ENCODE peak calls at places on chromosomes 4 and X, in nine cellular contexts. H is choroid plexus epithelial cell, S is esophagus muscularis mucosa, M is GM12864, A is cardiac muscle cell, P is stomach, Q is fibroblast of the aortic adventitia, O is fibroblast of mammary gland, R is left lung. K is an unnamed sample.

GRCh38 chr4:170022211-170022610 is 4.0 kb downstream of the MFAP3L start:
- DNase-seq in H (no peak), R (no peak), Q (no peak), O (no peak), A (no peak), P (no peak), M (no peak), S (no peak), K (no peak)

GRCh38 chrX:925652-926061 is 286.8 kb downstream of the CRLF2 start:
- DNase-seq in A (no peak), O (no peak), Q (no peak), R (no peak), P (no peak), H (no peak), S (peak), M (no peak), K (no peak)

GRCh38 chrX:22634081-22634480 is 361.4 kb downstream of the CBLL2 start:
- DNase-seq in M (no peak), H (peak), P (no peak), A (peak), Q (peak), O (peak), S (no peak), R (no peak), K (peak)

GRCh38 chr4:104490770-104491395 is 3.8 kb downstream of the CXXC4 start:
- DNase-seq in S (no peak), M (no peak), P (peak), R (peak), H (peak), A (peak), Q (peak), O (peak), K (peak)

GRCh38 chr4:124526321-124526720 is 186.2 kb downstream of the ANKRD50 start:
- DNase-seq in A (no peak), O (no peak), S (no peak), P (no peak), Q (no peak), H (peak), M (no peak), R (no peak), K (no peak)

GRCh38 chr4:129218355-129218754 is 122.4 kb downstream of the C4orf33 start:
- DNase-seq in P (no peak), Q (peak), R (no peak), M (no peak), S (no peak), H (peak), A (peak), O (peak), K (no peak)

GRCh38 chr4:55851885-55852284 is 1.6 kb upstream of the EXOC1 start:
- DNase-seq in P (no peak), H (no peak), A (no peak), R (no peak), S (no peak), O (no peak), Q (no peak), M (no peak), K (no peak)

GRCh38 chr4:83618991-83619390 is 83.1 kb downstream of the GPAT3 start:
- DNase-seq in S (no peak), O (peak), A (peak), Q (no peak), H (peak), R (peak), M (no peak), P (peak), K (peak)

GRCh38 chr4:65669008-65669971 is 999 bp downstream of the EPHA5 start:
- DNase-seq in P (no peak), A (peak), M (no peak), Q (peak), H (peak), R (no peak), S (no peak), O (peak), K (peak)

GRCh38 chr4:56181140-56181950 is 205.9 kb downstream of the AASDH start:
- DNase-seq in S (no peak), P (no peak), O (no peak), R (no peak), Q (no peak), M (no peak), A (peak), H (peak), K (peak)

GRCh38 chr4:164949448-164950118 is 27.9 kb downstream of the TRIM61 start:
- DNase-seq in R (no peak), A (no peak), S (no peak), Q (no peak), M (no peak), H (no peak), O (peak), P (no peak), K (no peak)
- TF ChIP-seq CTCF in R (no peak), A (peak), S (no peak), Q (no peak), M (peak), H (peak), O (peak), P (no peak), K (no peak)

GRCh38 chrX:67596839-67597790 is 53.3 kb downstream of the AR start:
- DNase-seq in A (no peak), M (no peak), Q (no peak), H (no peak), S (no peak), P (no peak), R (no peak), O (no peak), K (no peak)
- H3K4me3 ChIP-seq in A (no peak), M (no peak), Q (no peak), H (no peak), S (no peak), P (no peak), R (no peak), O (no peak), K (no peak)

GRCh38 chr4:67545996-67546356 is 673 bp upstream of the CENPC start:
- DNase-seq in A (no peak), O (no peak), H (no peak), R (no peak), M (no peak), S (no peak), P (no peak), Q (no peak), K (no peak)

GRCh38 chr4:67550491-67551256 is 5.4 kb upstream of the CENPC start:
- DNase-seq in H (no peak), S (no peak), P (no peak), O (no peak), A (no peak), M (no peak), Q (no peak), R (no peak), K (no peak)

GRCh38 chr4:67546971-67547370 is 1.7 kb upstream of the CENPC start:
- DNase-seq in H (peak), S (no peak), O (no peak), Q (no peak), M (no peak), R (no peak), A (no peak), P (no peak), K (no peak)

GRCh38 chr4:67545199-67545995 is at the start of gene CENPC:
- DNase-seq in M (peak), Q (peak), A (peak), P (peak), R (peak), H (peak), O (peak), S (peak), K (peak)

GRCh38 chr4:67549123-67549522 is 3.8 kb upstream of the CENPC start:
- DNase-seq in Q (peak), S (no peak), M (no peak), A (peak), P (no peak), H (peak), R (no peak), O (peak), K (peak)
- TF ChIP-seq CTCF in Q (peak), S (no peak), M (peak), A (peak), P (no peak), H (peak), R (no peak), O (peak), K (no peak)

DNA sequence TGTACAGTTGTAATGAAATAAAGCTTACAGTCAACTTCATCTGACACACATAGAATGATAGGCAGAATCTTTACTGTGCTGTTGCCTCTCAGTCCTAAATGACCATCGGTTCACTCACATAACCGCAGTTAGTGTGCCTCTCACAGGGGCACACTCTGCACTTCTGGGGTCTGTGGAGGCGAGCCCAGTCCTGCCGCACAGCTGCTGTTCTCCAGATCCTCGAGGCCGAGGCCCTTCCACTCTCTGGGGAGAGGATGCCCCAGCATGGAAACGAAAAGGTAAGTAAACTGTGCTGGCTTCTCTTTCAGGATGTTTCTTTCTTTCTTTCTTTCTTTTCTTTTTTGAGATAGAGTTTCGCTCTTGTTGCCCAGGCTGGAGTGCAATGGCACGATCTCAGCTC is 88.0 kb downstream of the DCTD start:
- DNase-seq in H (no peak), Q (no peak), A (no peak), P (no peak), O (no peak), M (no peak), R (no peak), S (no peak), K (no peak)
- H3K4me3 ChIP-seq in H (no peak), Q (no peak), A (no peak), P (no peak), O (no peak), M (no peak), R (no peak), S (no peak), K (no peak)